ENCODE peak calls at places on chromosomes 3 and 15, in seven cellular contexts. C, S, D, N, I, L and B are unnamed samples.

GRCh38 chr3:38738630-38739395 is 77.2 kb downstream of the SCN10A start:
- DNase-seq in I (no peak), L (peak; percentile 71), C (no peak), N (peak; percentile 28), S (peak; percentile 84), D (peak; percentile 69), B (peak; percentile 29)

GRCh38 chr3:167466961-167467360 is 6.9 kb downstream of the SERPINI2 start:
- DNase-seq in D (no peak), C (no peak), L (no peak), N (no peak), I (no peak), S (no peak), B (no peak)

GRCh38 chr15:42091753-42092665 is 2.4 kb downstream of the PLA2G4D start:
- DNase-seq in S (no peak), C (no peak), D (no peak), I (no peak), L (peak; percentile 75), N (no peak), B (no peak)

GRCh38 chr15:57324944-57325679 is 51.2 kb upstream of the CGNL1 start:
- DNase-seq in C (no peak), N (no peak), L (no peak), S (no peak), I (no peak), D (no peak), B (no peak)

GRCh38 chr15:60695713-60696522 is 217.0 kb upstream of the ICE2 start:
- DNase-seq in I (no peak), N (peak; percentile 71), C (no peak), S (no peak), L (no peak), D (no peak), B (no peak)

GRCh38 chr3:125119752-125120369 is 64.1 kb upstream of the HEG1 start:
- DNase-seq in S (no peak), L (no peak), D (no peak), I (no peak), C (no peak), N (no peak), B (no peak)

GRCh38 chr3:188624384-188624783 is 470.4 kb downstream of the LPP start:
- DNase-seq in N (peak; percentile 72), L (no peak), D (no peak), S (no peak), C (peak; percentile 44), I (peak; percentile 20), B (no peak)

GRCh38 chr15:84874991-84875390 is 9.5 kb upstream of the SLC28A1 start:
- DNase-seq in S (no peak), N (no peak), D (no peak), I (no peak), L (no peak), C (no peak), B (no peak)

GRCh38 chr3:24545917-24546316 is 51.3 kb upstream of the THRB start:
- DNase-seq in S (no peak), I (peak; percentile 13), D (no peak), N (no peak), L (peak; percentile 70), C (peak; percentile 44), B (no peak)

GRCh38 chr15:80752204-80752603 is 27.0 kb upstream of the CEMIP start:
- DNase-seq in I (no peak), D (no peak), L (no peak), N (no peak), S (no peak), C (no peak), B (no peak)

GRCh38 chr3:39208463-39209055 is 16.2 kb upstream of the XIRP1 start:
- DNase-seq in L (peak; percentile 76), C (peak; percentile 10), N (peak; percentile 56), I (peak; percentile 65), S (peak; percentile 67), D (no peak), B (no peak)

GRCh38 chr3:120780977-120781376 is 38.4 kb downstream of the GTF2E1 start:
- DNase-seq in N (peak; percentile 93), L (peak; percentile 95), I (no peak), S (no peak), D (no peak), C (no peak), B (no peak)

GRCh38 chr3:155416500-155417118 is 123.1 kb upstream of the STRIT1 start:
- DNase-seq in I (no peak), L (peak; percentile 97), D (no peak), C (no peak), S (no peak), N (peak; percentile 46), B (no peak)

GRCh38 chr3:113205481-113205880 is 5.9 kb upstream of the BOC start:
- DNase-seq in N (no peak), L (peak; percentile 17), C (no peak), S (no peak), I (no peak), D (no peak), B (no peak)

GRCh38 chr3:161273589-161274218 is 52.6 kb downstream of the NMD3 start:
- DNase-seq in S (peak; percentile 24), C (no peak), L (peak; percentile 81), I (no peak), D (no peak), N (peak; percentile 52), B (no peak)

GRCh38 chr3:106004137-106004600 is 135.4 kb upstream of the CBLB start:
- DNase-seq in D (no peak), L (peak; percentile 41), S (no peak), C (peak; percentile 8), I (no peak), N (peak; percentile 91), B (no peak)

GRCh38 chr15:75680007-75680789 is 32.5 kb downstream of the CSPG4 start:
- DNase-seq in C (no peak), I (no peak), N (no peak), S (no peak), D (no peak), L (no peak), B (no peak)

GRCh38 chr3:46665763-46666470 is 27.6 kb downstream of the ALS2CL start:
- DNase-seq in I (peak; percentile 11), D (no peak), N (no peak), C (no peak), S (no peak), L (no peak), B (no peak)

GRCh38 chr3:36989568-36989967 is 3.4 kb downstream of the EPM2AIP1 start:
- DNase-seq in D (no peak), I (no peak), C (no peak), L (no peak), S (no peak), N (no peak), B (no peak)

GRCh38 chr3:36991147-36991546 is 1.8 kb downstream of the EPM2AIP1 start:
- DNase-seq in I (no peak), N (no peak), C (no peak), D (no peak), S (no peak), L (no peak), B (no peak)

GRCh38 chr3:36993326-36994283 is at the start of gene MLH1:
- DNase-seq in S (peak; percentile 98), L (peak; percentile 100), N (peak; percentile 100), D (no peak), C (peak; percentile 100), I (peak; percentile 94), B (peak; percentile 98)

GRCh38 chr3:36991923-36992805 is 767 bp downstream of the EPM2AIP1 start:
- DNase-seq in C (peak; percentile 0), I (no peak), L (peak; percentile 33), N (peak; percentile 74), S (peak; percentile 3), D (peak; percentile 95), B (no peak)

DNA sequence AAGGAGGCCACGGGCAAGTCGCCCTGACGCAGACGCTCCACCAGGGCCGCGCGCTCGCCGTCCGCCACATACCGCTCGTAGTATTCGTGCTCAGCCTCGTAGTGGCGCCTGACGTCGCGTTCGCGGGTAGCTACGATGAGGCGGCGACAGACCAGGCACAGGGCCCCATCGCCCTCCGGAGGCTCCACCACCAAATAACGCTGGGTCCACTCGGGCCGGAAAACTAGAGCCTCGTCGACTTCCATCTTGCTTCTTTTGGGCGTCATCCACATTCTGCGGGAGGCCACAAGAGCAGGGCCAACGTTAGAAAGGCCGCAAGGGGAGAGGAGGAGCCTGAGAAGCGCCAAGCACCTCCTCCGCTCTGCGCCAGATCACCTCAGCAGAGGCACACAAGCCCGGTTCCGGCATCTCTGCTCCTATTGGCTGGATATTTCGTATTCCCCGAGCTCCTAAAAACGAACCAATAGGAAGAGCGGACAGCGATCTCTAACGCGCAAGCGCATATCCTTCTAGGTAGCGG is at the start of gene EPM2AIP1:
- DNase-seq in N (no peak), D (peak; percentile 100), S (peak; percentile 76), I (peak; percentile 99), L (no peak), C (no peak), B (peak; percentile 65)
- TF ChIP-seq CTCF in N (peak; percentile 28), D (peak; percentile 30), S (peak; percentile 12), I (peak; percentile 24), L (peak; percentile 34), C (peak; percentile 10), B (peak; percentile 49)

GRCh38 chr3:186239321-186239720 is 122.7 kb downstream of the DGKG start:
- DNase-seq in C (no peak), I (peak; percentile 38), S (peak; percentile 29), D (no peak), N (no peak), L (peak; percentile 19), B (no peak)
- TF ChIP-seq CTCF in C (no peak), I (peak; percentile 31), S (peak; percentile 14), D (no peak), N (no peak), L (peak; percentile 39), B (peak; percentile 18)

GRCh38 chr3:50575372-50575771 is 6.0 kb downstream of the HEMK1 start:
- DNase-seq in C (no peak), S (no peak), D (no peak), I (no peak), N (peak; percentile 20), L (no peak), B (no peak)

GRCh38 chr3:50573566-50574279 is 4.4 kb downstream of the HEMK1 start:
- DNase-seq in C (no peak), I (no peak), L (no peak), D (no peak), N (no peak), S (no peak), B (no peak)

GRCh38 chr3:50580683-50581458 is 11.5 kb downstream of the HEMK1 start:
- DNase-seq in I (no peak), D (no peak), N (no peak), C (no peak), L (no peak), S (no peak), B (no peak)

GRCh38 chr3:50574280-50574831 is 5.0 kb downstream of the HEMK1 start:
- DNase-seq in S (no peak), D (no peak), I (no peak), C (no peak), N (no peak), L (no peak), B (no peak)

DNA sequence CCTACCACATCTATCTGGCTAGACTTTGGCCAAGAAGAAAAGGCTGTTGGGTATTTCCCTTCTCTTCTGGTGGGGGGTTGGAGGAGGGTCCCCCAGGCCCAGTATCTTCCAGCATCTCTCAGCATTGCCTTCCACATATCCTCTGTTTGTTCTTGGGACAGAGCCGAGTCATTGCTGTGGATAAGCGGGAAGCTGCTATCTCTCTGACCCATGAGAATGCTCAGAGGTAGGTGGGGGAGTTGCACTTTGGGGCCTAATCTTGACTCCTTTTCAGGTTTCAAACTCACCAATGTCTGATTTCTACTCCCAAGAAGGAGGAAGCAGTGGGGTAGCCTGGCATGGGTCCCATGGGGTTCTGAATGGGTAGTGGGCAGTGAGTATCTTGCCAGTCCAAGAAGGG is 8.0 kb downstream of the HEMK1 start:
- DNase-seq in C (no peak), L (no peak), N (no peak), S (no peak), I (no peak), D (no peak), B (no peak)
- TF ChIP-seq CTCF in C (no peak), L (no peak), N (no peak), S (no peak), I (no peak), D (no peak), B (no peak)

GRCh38 chr3:98530676-98531075 is 1.1 kb upstream of the GPR15 start:
- DNase-seq in L (no peak), S (no peak), I (no peak), D (no peak), C (no peak), N (no peak), B (no peak)
- TF ChIP-seq CTCF in L (no peak), S (no peak), I (no peak), D (no peak), C (no peak), N (no peak), B (no peak)